ENCODE peak calls at places on chromosomes 12 and 14, in seven cellular contexts. S is body of pancreas; N is activated effector memory CD4-positive, alpha-beta T cell treated with Interleukin-2 at 50 U/mL for 16 hours; R is mesendoderm; E is EH; C is renal cortical epithelial cell; W is cardiac muscle cell. O is an unnamed sample.

GRCh38 chr12:52600475-52600874 is 788 bp downstream of the KRT72 start:
- DNase-seq in E (no peak), W (no peak), N (no peak), R (no peak), S (no peak), C (no peak), O (no peak)

GRCh38 chr14:101460986-101461750 is 100.1 kb upstream of the DIO3 start:
- DNase-seq in R (no peak), N (no peak), C (no peak), S (no peak), E (no peak), W (no peak), O (peak)

GRCh38 chr14:101024686-101025085 is 121.2 kb upstream of the RTL1 start:
- DNase-seq in C (no peak), R (no peak), E (no peak), S (no peak), N (no peak), W (no peak), O (peak)

GRCh38 chr12:30794591-30795409 is 40.0 kb upstream of the CAPRIN2 start:
- DNase-seq in C (peak), W (peak), N (no peak), R (peak), S (peak), E (peak), O (no peak)

GRCh38 chr14:91350813-91351507 is 66.7 kb downstream of the CCDC88C start:
- DNase-seq in W (no peak), N (peak), S (no peak), E (no peak), R (no peak), C (peak), O (no peak)

GRCh38 chr12:1058423-1058822 is 67.4 kb downstream of the ERC1 start:
- DNase-seq in E (no peak), S (no peak), N (no peak), C (no peak), W (no peak), R (no peak), O (no peak)

GRCh38 chr14:102547067-102547466 is 37.5 kb upstream of the ANKRD9 start:
- DNase-seq in R (no peak), W (no peak), N (no peak), E (no peak), C (no peak), S (no peak), O (no peak)

GRCh38 chr12:125159687-125160086 is 94.5 kb downstream of the AACS start:
- DNase-seq in C (no peak), R (peak), S (no peak), W (no peak), N (no peak), E (no peak), O (no peak)

GRCh38 chr12:3967556-3968160 is 94.5 kb upstream of the PARP11 start:
- DNase-seq in C (no peak), R (peak), N (no peak), W (no peak), S (no peak), E (no peak), O (peak)

GRCh38 chr14:95252219-95252618 is 67.5 kb downstream of the CLMN start:
- DNase-seq in E (no peak), W (no peak), C (no peak), S (no peak), N (no peak), R (no peak), O (no peak)